ENCODE peak calls at places on chromosomes 2 and 18, in eight cellular contexts. S, F, E, P, I, U, L and J are unnamed samples.

GRCh38 chr18:70490008-70490933 is 201.4 kb downstream of the SOCS6 start:
- DNase-seq in F (no peak), I (peak), U (peak), E (no peak), P (peak), S (peak), L (peak), J (no peak)

GRCh38 chr2:134522856-134523460 is 195.8 kb downstream of the TMEM163 start:
- DNase-seq in I (no peak), U (no peak), L (no peak), S (peak), P (no peak), E (no peak), F (no peak), J (no peak)

GRCh38 chr18:79394438-79395307 is 1.1 kb upstream of the NFATC1 start:
- DNase-seq in P (peak), I (peak), E (no peak), S (peak), L (no peak), F (peak), U (peak), J (no peak)

GRCh38 chr18:526681-527080 is 26.2 kb upstream of the COLEC12 start:
- DNase-seq in S (no peak), P (no peak), F (no peak), E (no peak), L (no peak), U (no peak), I (no peak), J (no peak)

GRCh38 chr2:6793371-6793770 is 72.3 kb downstream of the CMPK2 start:
- DNase-seq in E (no peak), I (no peak), F (no peak), S (no peak), U (no peak), P (no peak), L (no peak), J (no peak)

GRCh38 chr18:23970161-23971153 is 44.1 kb upstream of the TTC39C start:
- DNase-seq in F (no peak), S (no peak), I (no peak), L (no peak), E (no peak), P (no peak), U (no peak), J (no peak)

GRCh38 chr2:21256006-21256405 is 132.2 kb downstream of the TDRD15 start:
- DNase-seq in I (no peak), S (no peak), U (peak), L (no peak), P (peak), F (no peak), E (no peak), J (no peak)

GRCh38 chr2:218465987-218466633 is 47.2 kb downstream of the VIL1 start:
- DNase-seq in L (no peak), S (no peak), I (peak), P (no peak), F (no peak), U (no peak), E (no peak), J (peak)

GRCh38 chr2:121008978-121009377 is 273.3 kb downstream of the GLI2 start:
- DNase-seq in F (peak), P (peak), L (no peak), E (no peak), S (peak), U (no peak), I (no peak), J (no peak)
- TF ChIP-seq CTCF in F (peak), P (peak), L (peak), E (peak), S (peak), U (no peak), I (peak), J (peak)

GRCh38 chr18:8480506-8481328 is 128.5 kb upstream of the RAB12 start:
- DNase-seq in F (no peak), U (peak), P (peak), L (no peak), E (peak), I (peak), S (peak), J (peak)
- TF ChIP-seq CTCF in F (peak), U (peak), P (no peak), L (peak), E (peak), I (peak), S (peak), J (peak)

DNA sequence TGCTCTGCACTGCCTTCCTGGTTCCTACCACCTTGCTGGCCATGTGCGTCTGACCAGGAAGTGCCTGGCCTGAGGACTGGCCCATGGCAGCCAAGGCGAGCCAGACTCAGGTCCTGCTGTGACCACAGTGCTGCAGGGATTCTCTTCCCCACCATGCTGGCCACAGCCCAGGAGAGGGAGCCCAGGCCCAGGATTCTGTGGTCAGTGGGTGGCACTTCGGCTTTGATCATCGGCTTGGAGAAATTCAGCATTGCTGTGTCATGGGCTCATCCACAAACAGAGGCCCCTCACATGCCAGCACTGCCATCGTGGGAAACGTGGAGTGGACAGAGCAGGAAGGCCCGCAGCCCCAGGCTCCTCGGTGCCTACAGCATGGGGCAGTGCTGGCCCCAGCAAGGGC is 211.6 kb downstream of the SEPTIN10 start:
- DNase-seq in P (no peak), F (no peak), E (no peak), U (no peak), S (peak), L (no peak), I (peak), J (no peak)
- TF ChIP-seq CTCF in P (no peak), F (no peak), E (no peak), U (no peak), S (peak), L (no peak), I (no peak), J (no peak)

GRCh38 chr18:36130883-36131653 is 1.4 kb downstream of the ELP2 start:
- DNase-seq in S (no peak), L (no peak), E (no peak), U (no peak), P (no peak), I (no peak), F (no peak), J (no peak)

GRCh38 chr18:36130039-36130831 is 536 bp downstream of the ELP2 start:
- DNase-seq in E (no peak), P (no peak), I (no peak), U (no peak), S (no peak), L (no peak), F (no peak), J (no peak)

GRCh38 chr18:36129300-36130038 is at the start of the genes ELP2 and SLC39A6:
- DNase-seq in F (peak), I (peak), L (peak), P (peak), S (peak), U (peak), E (peak), J (peak)

GRCh38 chr18:36132756-36133155 is 3.1 kb downstream of the ELP2 start:
- DNase-seq in S (no peak), F (no peak), L (no peak), E (no peak), P (no peak), I (no peak), U (no peak), J (no peak)

DNA sequence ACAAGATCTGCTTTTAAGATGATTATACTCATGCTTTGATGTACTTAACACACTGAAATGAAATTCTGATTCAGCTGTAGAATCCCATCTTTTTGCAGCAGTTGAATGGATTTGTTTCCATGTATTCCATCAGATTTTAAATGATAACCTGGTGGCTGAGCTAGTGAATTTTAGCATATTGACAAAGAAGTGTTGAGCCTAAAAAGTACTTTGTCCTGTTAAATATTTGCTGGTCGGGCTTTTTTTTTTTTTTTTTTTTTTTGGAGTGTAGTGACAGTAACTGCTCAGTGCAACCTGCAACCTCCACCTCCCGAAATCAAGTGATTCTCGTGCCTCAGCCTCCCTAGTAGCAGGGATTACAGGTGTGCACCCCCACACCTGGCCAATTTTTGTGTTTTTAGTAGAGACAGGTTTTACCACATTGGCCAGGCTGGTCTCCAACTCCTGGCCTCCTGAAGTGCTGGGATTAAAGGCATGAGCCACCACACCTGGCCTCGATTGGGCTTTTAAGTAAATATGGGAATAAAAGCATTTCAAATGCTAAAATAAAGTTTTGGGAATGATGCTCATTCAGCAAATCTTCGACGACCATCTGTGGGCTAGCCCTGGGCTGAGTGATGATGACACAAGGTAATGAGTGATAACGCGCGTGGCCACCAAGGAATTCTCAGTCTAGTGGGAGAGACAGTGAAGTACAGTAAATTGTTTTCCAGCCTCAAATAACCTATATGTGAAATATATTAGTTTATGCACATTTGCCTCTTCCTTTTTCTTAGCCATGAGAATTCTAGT is 2.2 kb downstream of the ELP2 start:
- DNase-seq in F (no peak), P (no peak), E (no peak), S (no peak), L (no peak), I (no peak), U (no peak), J (no peak)
- TF ChIP-seq CTCF in F (no peak), P (no peak), E (no peak), S (no peak), L (no peak), I (no peak), U (no peak), J (no peak)

GRCh38 chr2:11236335-11236734 is 81.1 kb downstream of the SLC66A3 start:
- DNase-seq in S (no peak), I (peak), P (no peak), U (no peak), L (no peak), F (no peak), E (no peak), J (no peak)

GRCh38 chr2:11235583-11235982 is 80.3 kb downstream of the SLC66A3 start:
- DNase-seq in P (no peak), L (no peak), S (no peak), F (no peak), U (no peak), I (no peak), E (no peak), J (no peak)

GRCh38 chr2:11239147-11239546 is 83.9 kb downstream of the SLC66A3 start:
- DNase-seq in P (no peak), L (no peak), U (no peak), I (no peak), E (no peak), S (no peak), F (no peak), J (no peak)

GRCh38 chr2:11237122-11237521 is 81.9 kb downstream of the SLC66A3 start:
- DNase-seq in L (no peak), P (no peak), F (no peak), U (no peak), I (no peak), S (no peak), E (no peak), J (no peak)

GRCh38 chr2:11234309-11234708 is 79.0 kb downstream of the SLC66A3 start:
- DNase-seq in S (no peak), P (no peak), F (no peak), L (no peak), I (no peak), U (no peak), E (no peak), J (no peak)
- TF ChIP-seq CTCF in S (no peak), P (peak), F (peak), L (no peak), I (no peak), U (peak), E (peak), J (peak)

GRCh38 chr18:28175047-28175929 is 1.6 kb downstream of the CDH2 start:
- DNase-seq in L (no peak), P (peak), F (peak), U (peak), I (peak), S (peak), E (peak), J (no peak)

GRCh38 chr18:28176933-28177827 is at the start of gene CDH2:
- DNase-seq in P (peak), I (peak), S (peak), U (peak), L (no peak), E (peak), F (peak), J (peak)

GRCh38 chr18:28174181-28174906 is 2.6 kb downstream of the CDH2 start:
- DNase-seq in E (no peak), U (no peak), P (no peak), L (no peak), F (no peak), I (peak), S (no peak), J (no peak)

GRCh38 chr18:28176674-28176932 is 327 bp downstream of the CDH2 start:
- DNase-seq in L (no peak), P (no peak), S (no peak), U (no peak), F (no peak), I (no peak), E (peak), J (no peak)

DNA sequence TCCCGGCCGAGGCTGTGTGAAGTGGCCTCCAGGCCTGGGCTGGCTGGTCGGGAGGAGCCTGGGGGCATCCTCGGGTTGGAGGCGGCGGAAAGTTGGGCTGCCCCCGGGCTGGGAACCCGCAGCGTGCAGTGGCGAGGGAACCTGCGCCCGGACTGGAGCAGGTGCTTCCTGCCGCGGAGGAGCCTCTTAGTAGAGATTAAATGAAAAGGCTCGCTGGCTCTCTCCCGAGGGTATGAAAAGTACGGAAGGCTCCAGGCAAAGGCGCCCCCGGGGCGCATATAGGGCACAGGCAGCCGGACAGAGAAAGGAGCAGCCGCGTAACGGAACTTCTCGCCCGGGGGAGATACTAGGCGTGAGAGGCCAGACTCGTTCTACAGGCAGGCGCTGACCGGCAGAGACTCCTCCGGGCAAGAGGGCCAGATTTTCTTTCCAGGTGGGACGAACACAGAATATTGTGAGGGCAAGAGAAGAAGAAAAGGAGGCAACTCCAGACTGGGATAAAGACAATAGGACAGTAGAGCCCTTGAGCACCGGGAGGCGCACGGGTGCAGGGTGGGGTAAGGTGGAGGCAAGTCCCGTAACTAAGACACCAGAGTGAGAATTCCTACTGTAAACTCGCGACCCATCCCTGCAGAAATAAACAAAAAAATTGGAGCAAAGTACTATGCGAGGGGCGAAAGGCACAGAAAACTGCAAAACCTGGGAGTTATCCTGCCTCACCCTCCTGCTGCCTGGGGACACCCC is 828 bp downstream of the CDH2 start:
- DNase-seq in E (peak), F (no peak), U (no peak), S (peak), L (no peak), P (peak), I (peak), J (no peak)
- TF ChIP-seq CTCF in E (no peak), F (no peak), U (no peak), S (no peak), L (no peak), P (no peak), I (no peak), J (no peak)

DNA sequence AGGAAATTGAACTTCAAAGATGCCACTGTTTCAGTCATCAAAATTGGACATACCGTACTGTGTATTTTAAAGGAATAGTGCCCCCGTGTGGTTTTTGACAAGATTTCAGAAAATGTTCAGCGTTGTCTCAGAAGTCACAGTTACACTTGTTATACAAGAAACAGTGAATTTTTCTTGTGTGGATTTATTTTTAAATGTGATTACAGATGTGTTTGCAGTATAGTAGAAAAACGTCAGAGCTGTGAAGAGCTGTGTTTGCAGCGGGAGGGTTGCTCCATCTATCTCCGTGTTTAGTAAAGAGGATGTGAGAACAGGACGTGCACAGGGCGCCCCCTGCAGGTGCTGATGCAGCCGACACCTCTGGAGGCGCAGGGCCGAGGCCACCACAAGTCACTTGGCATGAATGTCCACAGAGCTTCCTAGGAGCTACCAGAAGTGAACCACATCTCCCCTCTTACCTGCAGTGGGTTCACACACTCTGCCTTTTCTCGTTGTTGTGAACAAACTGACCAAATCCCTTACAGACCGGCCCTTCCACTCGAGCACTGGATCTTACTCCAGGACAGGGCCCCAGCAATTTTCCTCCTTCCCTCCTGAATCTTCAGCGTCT is 73.1 kb downstream of the CACNB4 start:
- DNase-seq in P (peak), U (peak), E (peak), L (peak), I (peak), F (peak), S (peak), J (peak)
- TF ChIP-seq CTCF in P (peak), U (peak), E (peak), L (peak), I (peak), F (peak), S (peak), J (peak)

GRCh38 chr2:84458436-84459027 is 548 bp downstream of the SUCLG1 start:
- DNase-seq in E (no peak), S (peak), L (no peak), U (peak), F (no peak), P (no peak), I (no peak), J (no peak)
- TF ChIP-seq CTCF in E (no peak), S (no peak), L (no peak), U (no peak), F (no peak), P (no peak), I (no peak), J (no peak)

GRCh38 chr2:178193823-178194599 is at the start of gene OSBPL6:
- DNase-seq in I (peak), P (peak), F (peak), U (peak), E (peak), S (peak), L (no peak), J (peak)

GRCh38 chr2:178195390-178196166 is 1.3 kb downstream of the OSBPL6 start:
- DNase-seq in I (no peak), E (peak), U (no peak), F (no peak), L (no peak), P (no peak), S (peak), J (no peak)

GRCh38 chr2:178193496-178193822 is 853 bp upstream of the OSBPL6 start:
- DNase-seq in L (no peak), P (no peak), I (no peak), U (no peak), E (no peak), F (no peak), S (no peak), J (no peak)

GRCh38 chr2:178197791-178198190 is 3.5 kb downstream of the OSBPL6 start:
- DNase-seq in I (no peak), E (no peak), L (no peak), S (no peak), F (no peak), U (no peak), P (no peak), J (no peak)

DNA sequence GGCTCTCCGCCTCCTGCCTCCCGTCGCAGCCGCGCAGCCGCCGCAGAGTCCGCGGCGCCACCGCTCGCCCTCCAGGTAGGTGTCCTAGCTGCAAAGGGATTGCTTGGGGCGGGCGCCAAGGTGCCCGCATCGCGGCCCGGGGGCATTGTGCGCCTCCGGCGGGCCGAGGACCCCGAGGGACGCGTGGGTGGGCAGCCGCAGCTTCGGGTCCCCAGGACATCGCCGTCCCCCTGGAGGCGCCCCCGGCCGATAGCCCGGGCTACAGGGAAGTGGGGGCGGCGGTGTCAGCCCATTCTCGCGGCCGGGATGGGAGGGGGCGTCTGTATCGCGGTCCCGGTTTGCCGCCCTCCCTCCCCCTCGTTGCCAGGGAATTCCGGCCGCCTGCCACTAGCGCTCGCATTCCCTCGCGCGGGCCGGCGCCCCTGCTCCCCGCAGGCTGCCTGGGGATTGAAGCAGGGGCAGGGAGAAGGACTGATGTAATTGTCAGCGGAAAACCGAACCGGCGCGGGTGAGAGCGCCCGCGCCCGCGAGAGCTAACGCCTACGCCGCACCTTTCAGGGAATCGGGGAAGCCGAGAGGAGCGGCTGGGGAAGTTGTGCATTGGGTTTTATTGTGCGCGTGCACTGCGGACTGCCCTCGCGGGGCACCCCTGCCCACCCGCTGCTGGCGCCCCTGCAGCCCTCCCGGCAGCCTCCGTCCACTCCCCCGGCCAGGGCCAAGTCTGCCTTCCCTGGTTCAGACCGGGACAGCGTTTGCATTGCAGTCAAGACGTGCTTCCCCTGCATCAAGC is 483 bp downstream of the OSBPL6 start:
- DNase-seq in U (peak), S (peak), E (no peak), I (peak), L (no peak), F (peak), P (peak), J (no peak)
- TF ChIP-seq CTCF in U (no peak), S (no peak), E (no peak), I (no peak), L (no peak), F (peak), P (no peak), J (no peak)

GRCh38 chr18:65206551-65207260 is 544.1 kb upstream of the CDH7 start:
- DNase-seq in I (no peak), E (no peak), L (no peak), P (peak), F (no peak), U (no peak), S (no peak), J (no peak)
- TF ChIP-seq CTCF in I (no peak), E (no peak), L (peak), P (no peak), F (peak), U (no peak), S (no peak), J (no peak)